ENCODE peak calls at places on chromosomes 13 and 19, in seven cellular contexts. One of them, this sample, is unnamed.

GRCh38 chr13:37700887-37701286 is 102.3 kb upstream of the POSTN start:
- DNase-seq in Peyer's patch: no peak
- DNase-seq in suprapubic skin: no peak
- DNase-seq in sigmoid colon: no peak
- DNase-seq in stomach: no peak
- DNase-seq in uterus: no peak
- DNase-seq in IMR-90: peak; percentile 11
- DNase-seq in this sample: no peak

GRCh38 chr19:49133621-49134454 is 14.5 kb downstream of the PPFIA3 start:
- DNase-seq in suprapubic skin: no peak
- DNase-seq in stomach: peak; percentile 90
- DNase-seq in uterus: peak; percentile 64
- DNase-seq in IMR-90: peak; percentile 70
- DNase-seq in sigmoid colon: peak; percentile 81
- DNase-seq in Peyer's patch: peak; percentile 88
- DNase-seq in this sample: peak; percentile 77

GRCh38 chr13:70732611-70733010 is 624.4 kb upstream of the KLHL1 start:
- DNase-seq in uterus: no peak
- DNase-seq in Peyer's patch: no peak
- DNase-seq in stomach: no peak
- DNase-seq in IMR-90: no peak
- DNase-seq in suprapubic skin: no peak
- DNase-seq in sigmoid colon: no peak
- DNase-seq in this sample: no peak

GRCh38 chr19:55091955-55092354 is 16.3 kb downstream of the EPS8L1 start:
- DNase-seq in IMR-90: no peak
- DNase-seq in suprapubic skin: peak; percentile 62
- DNase-seq in stomach: no peak
- DNase-seq in sigmoid colon: no peak
- DNase-seq in Peyer's patch: no peak
- DNase-seq in uterus: no peak
- DNase-seq in this sample: peak; percentile 60

GRCh38 chr19:24033962-24034342 is 53.0 kb upstream of the ZNF254 start:
- DNase-seq in stomach: peak; percentile 60
- DNase-seq in uterus: peak; percentile 19
- DNase-seq in suprapubic skin: peak; percentile 68
- DNase-seq in IMR-90: peak; percentile 71
- DNase-seq in Peyer's patch: peak; percentile 70
- DNase-seq in sigmoid colon: peak; percentile 75
- DNase-seq in this sample: peak; percentile 56

GRCh38 chr19:3606690-3607289 is at the start of gene TBXA2R:
- DNase-seq in uterus: peak; percentile 83
- DNase-seq in IMR-90: peak; percentile 43
- DNase-seq in Peyer's patch: peak; percentile 87
- DNase-seq in stomach: peak; percentile 64
- DNase-seq in sigmoid colon: peak; percentile 90
- DNase-seq in suprapubic skin: peak; percentile 84
- DNase-seq in this sample: peak; percentile 83

GRCh38 chr13:98144501-98145350 is 1.8 kb downstream of the FARP1 start:
- DNase-seq in IMR-90: peak; percentile 77
- DNase-seq in suprapubic skin: no peak
- DNase-seq in stomach: no peak
- DNase-seq in sigmoid colon: no peak
- DNase-seq in uterus: no peak
- DNase-seq in Peyer's patch: no peak
- DNase-seq in this sample: peak; percentile 30

GRCh38 chr19:23774156-23774971 is 15.7 kb upstream of the ZNF681 start:
- DNase-seq in suprapubic skin: no peak
- DNase-seq in Peyer's patch: no peak
- DNase-seq in uterus: no peak
- DNase-seq in stomach: no peak
- DNase-seq in IMR-90: no peak
- DNase-seq in sigmoid colon: no peak
- DNase-seq in this sample: no peak

GRCh38 chr19:35513975-35514809 is 743 bp upstream of the DMKN start:
- DNase-seq in IMR-90: no peak
- DNase-seq in suprapubic skin: no peak
- DNase-seq in uterus: no peak
- DNase-seq in Peyer's patch: no peak
- DNase-seq in stomach: no peak
- DNase-seq in sigmoid colon: no peak
- DNase-seq in this sample: no peak

GRCh38 chr13:48653074-48654054 is at the start of gene CYSLTR2:
- DNase-seq in uterus: no peak
- DNase-seq in suprapubic skin: no peak
- DNase-seq in Peyer's patch: no peak
- DNase-seq in IMR-90: peak; percentile 13
- DNase-seq in sigmoid colon: no peak
- DNase-seq in stomach: no peak
- DNase-seq in this sample: no peak

GRCh38 chr13:89827552-89827951 is 1519.9 kb upstream of the MIR17HG start:
- DNase-seq in uterus: no peak
- DNase-seq in IMR-90: no peak
- DNase-seq in Peyer's patch: no peak
- DNase-seq in sigmoid colon: no peak
- DNase-seq in stomach: no peak
- DNase-seq in suprapubic skin: no peak
- DNase-seq in this sample: no peak

GRCh38 chr19:6495947-6496346 is 6.2 kb downstream of the TUBB4A start:
- DNase-seq in IMR-90: no peak
- DNase-seq in sigmoid colon: no peak
- DNase-seq in suprapubic skin: no peak
- DNase-seq in uterus: no peak
- DNase-seq in Peyer's patch: no peak
- DNase-seq in stomach: no peak
- DNase-seq in this sample: no peak

GRCh38 chr19:16001481-16002312 is 52.9 kb downstream of the OR10H4 start:
- DNase-seq in stomach: no peak
- DNase-seq in IMR-90: peak; percentile 77
- DNase-seq in sigmoid colon: no peak
- DNase-seq in Peyer's patch: no peak
- DNase-seq in suprapubic skin: no peak
- DNase-seq in uterus: no peak
- DNase-seq in this sample: no peak

GRCh38 chr13:111385182-111385857 is 64.9 kb downstream of the TEX29 start:
- DNase-seq in suprapubic skin: no peak
- DNase-seq in sigmoid colon: no peak
- DNase-seq in stomach: peak; percentile 10
- DNase-seq in IMR-90: no peak
- DNase-seq in uterus: no peak
- DNase-seq in Peyer's patch: no peak
- DNase-seq in this sample: no peak

GRCh38 chr13:89214115-89214514 is 1542.9 kb downstream of the SLITRK5 start:
- DNase-seq in sigmoid colon: no peak
- DNase-seq in suprapubic skin: no peak
- DNase-seq in Peyer's patch: no peak
- DNase-seq in IMR-90: no peak
- DNase-seq in uterus: no peak
- DNase-seq in stomach: no peak
- DNase-seq in this sample: no peak

GRCh38 chr19:33809960-33810359 is 13.3 kb downstream of the KCTD15 start:
- DNase-seq in stomach: no peak
- DNase-seq in suprapubic skin: no peak
- DNase-seq in uterus: no peak
- DNase-seq in Peyer's patch: no peak
- DNase-seq in IMR-90: peak; percentile 36
- DNase-seq in sigmoid colon: no peak
- DNase-seq in this sample: peak; percentile 59

GRCh38 chr19:28169168-28169862 is 1043.6 kb downstream of the UQCRFS1 start:
- DNase-seq in suprapubic skin: no peak
- DNase-seq in IMR-90: no peak
- DNase-seq in sigmoid colon: no peak
- DNase-seq in stomach: no peak
- DNase-seq in Peyer's patch: no peak
- DNase-seq in uterus: no peak
- DNase-seq in this sample: no peak

GRCh38 chr19:28170066-28170465 is 1042.9 kb downstream of the UQCRFS1 start:
- DNase-seq in suprapubic skin: no peak
- DNase-seq in IMR-90: no peak
- DNase-seq in uterus: no peak
- DNase-seq in stomach: no peak
- DNase-seq in Peyer's patch: no peak
- DNase-seq in sigmoid colon: no peak
- DNase-seq in this sample: no peak

GRCh38 chr19:28164214-28164613 is 1048.7 kb downstream of the UQCRFS1 start:
- DNase-seq in IMR-90: no peak
- DNase-seq in sigmoid colon: no peak
- DNase-seq in suprapubic skin: no peak
- DNase-seq in uterus: no peak
- DNase-seq in stomach: no peak
- DNase-seq in Peyer's patch: no peak
- DNase-seq in this sample: no peak

GRCh38 chr19:28168557-28168956 is 1044.4 kb downstream of the UQCRFS1 start:
- DNase-seq in Peyer's patch: no peak
- DNase-seq in uterus: no peak
- DNase-seq in stomach: no peak
- DNase-seq in suprapubic skin: no peak
- DNase-seq in sigmoid colon: no peak
- DNase-seq in IMR-90: no peak
- DNase-seq in this sample: no peak

GRCh38 chr19:28166025-28166424 is 1046.9 kb downstream of the UQCRFS1 start:
- DNase-seq in stomach: no peak
- DNase-seq in IMR-90: no peak
- DNase-seq in sigmoid colon: no peak
- DNase-seq in suprapubic skin: no peak
- DNase-seq in Peyer's patch: no peak
- DNase-seq in uterus: no peak
- DNase-seq in this sample: no peak
- H3K27me3 ChIP-seq in stomach: no peaks in the 10 kb centered on the region
- H3K27me3 ChIP-seq in IMR-90: no peaks in the 10 kb centered on the region
- H3K27me3 ChIP-seq in sigmoid colon: peaks cover 3% of the 10 kb centered on the region
- H3K27me3 ChIP-seq in suprapubic skin: no peaks in the 10 kb centered on the region
- H3K27me3 ChIP-seq in Peyer's patch: no peaks in the 10 kb centered on the region
- H3K27me3 ChIP-seq in uterus: no peaks in the 10 kb centered on the region
- H3K27me3 ChIP-seq in this sample: no peaks in the 10 kb centered on the region

GRCh38 chr19:1131718-1132552 is 28.1 kb downstream of the GPX4 start:
- DNase-seq in IMR-90: peak; percentile 88
- DNase-seq in stomach: peak; percentile 92
- DNase-seq in Peyer's patch: peak; percentile 97
- DNase-seq in suprapubic skin: peak; percentile 95
- DNase-seq in sigmoid colon: peak; percentile 91
- DNase-seq in uterus: peak; percentile 79
- DNase-seq in this sample: peak; percentile 91
- H3K4me3 ChIP-seq in IMR-90: peak overlapping the region; percentile 61
- H3K4me3 ChIP-seq in stomach: peak overlapping the region; percentile 56
- H3K4me3 ChIP-seq in Peyer's patch: peak overlapping the region; percentile 56
- H3K4me3 ChIP-seq in suprapubic skin: peak overlapping the region; percentile 63
- H3K4me3 ChIP-seq in sigmoid colon: peak overlapping the region; percentile 55
- H3K4me3 ChIP-seq in uterus: peak overlapping the region; percentile 57
- H3K4me3 ChIP-seq in this sample: peak overlapping the region; percentile 79

GRCh38 chr13:44917589-44918322 is 71.5 kb downstream of the NUFIP1 start:
- DNase-seq in uterus: peak; percentile 98
- DNase-seq in stomach: peak; percentile 97
- DNase-seq in sigmoid colon: peak; percentile 98
- DNase-seq in suprapubic skin: peak; percentile 98
- DNase-seq in Peyer's patch: peak; percentile 99
- DNase-seq in IMR-90: peak; percentile 97
- DNase-seq in this sample: peak; percentile 97
- TF ChIP-seq POLR2A in uterus: peak; percentile 78
- TF ChIP-seq POLR2A in stomach: no peak
- TF ChIP-seq POLR2A in sigmoid colon: peak; percentile 66
- TF ChIP-seq POLR2A in suprapubic skin: no peak
- TF ChIP-seq POLR2A in Peyer's patch: peak; percentile 36
- TF ChIP-seq POLR2A in IMR-90: no peak
- TF ChIP-seq POLR2A in this sample: no peak

GRCh38 chr19:53960187-53960586 is 2.5 kb upstream of the CACNG8 start:
- DNase-seq in suprapubic skin: no peak
- DNase-seq in uterus: no peak
- DNase-seq in sigmoid colon: no peak
- DNase-seq in stomach: no peak
- DNase-seq in Peyer's patch: no peak
- DNase-seq in IMR-90: no peak
- DNase-seq in this sample: no peak
- H3K27me3 ChIP-seq in suprapubic skin: peaks cover 98% of the 10 kb centered on the region
- H3K27me3 ChIP-seq in uterus: peaks cover 5% of the 10 kb centered on the region
- H3K27me3 ChIP-seq in sigmoid colon: peaks cover 95% of the 10 kb centered on the region
- H3K27me3 ChIP-seq in stomach: peaks cover 25% of the 10 kb centered on the region
- H3K27me3 ChIP-seq in Peyer's patch: peaks cover 32% of the 10 kb centered on the region
- H3K27me3 ChIP-seq in IMR-90: peaks cover 67% of the 10 kb centered on the region
- H3K27me3 ChIP-seq in this sample: peaks cover 64% of the 10 kb centered on the region

GRCh38 chr19:46412034-46412982 is 1.1 kb downstream of the CCDC8 start:
- DNase-seq in stomach: no peak
- DNase-seq in IMR-90: no peak
- DNase-seq in sigmoid colon: no peak
- DNase-seq in suprapubic skin: no peak
- DNase-seq in Peyer's patch: no peak
- DNase-seq in uterus: no peak
- DNase-seq in this sample: no peak

GRCh38 chr19:46412983-46413261 is 442 bp downstream of the CCDC8 start:
- DNase-seq in uterus: no peak
- DNase-seq in IMR-90: no peak
- DNase-seq in stomach: no peak
- DNase-seq in suprapubic skin: no peak
- DNase-seq in sigmoid colon: no peak
- DNase-seq in Peyer's patch: no peak
- DNase-seq in this sample: no peak

GRCh38 chr19:46411088-46412033 is 2.0 kb downstream of the CCDC8 start:
- DNase-seq in IMR-90: no peak
- DNase-seq in sigmoid colon: no peak
- DNase-seq in suprapubic skin: no peak
- DNase-seq in stomach: no peak
- DNase-seq in Peyer's patch: no peak
- DNase-seq in uterus: no peak
- DNase-seq in this sample: no peak

GRCh38 chr19:46416077-46416709 is 2.8 kb upstream of the CCDC8 start:
- DNase-seq in suprapubic skin: peak; percentile 77
- DNase-seq in stomach: peak; percentile 63
- DNase-seq in Peyer's patch: peak; percentile 73
- DNase-seq in sigmoid colon: peak; percentile 91
- DNase-seq in IMR-90: peak; percentile 75
- DNase-seq in uterus: peak; percentile 90
- DNase-seq in this sample: peak; percentile 94

DNA sequence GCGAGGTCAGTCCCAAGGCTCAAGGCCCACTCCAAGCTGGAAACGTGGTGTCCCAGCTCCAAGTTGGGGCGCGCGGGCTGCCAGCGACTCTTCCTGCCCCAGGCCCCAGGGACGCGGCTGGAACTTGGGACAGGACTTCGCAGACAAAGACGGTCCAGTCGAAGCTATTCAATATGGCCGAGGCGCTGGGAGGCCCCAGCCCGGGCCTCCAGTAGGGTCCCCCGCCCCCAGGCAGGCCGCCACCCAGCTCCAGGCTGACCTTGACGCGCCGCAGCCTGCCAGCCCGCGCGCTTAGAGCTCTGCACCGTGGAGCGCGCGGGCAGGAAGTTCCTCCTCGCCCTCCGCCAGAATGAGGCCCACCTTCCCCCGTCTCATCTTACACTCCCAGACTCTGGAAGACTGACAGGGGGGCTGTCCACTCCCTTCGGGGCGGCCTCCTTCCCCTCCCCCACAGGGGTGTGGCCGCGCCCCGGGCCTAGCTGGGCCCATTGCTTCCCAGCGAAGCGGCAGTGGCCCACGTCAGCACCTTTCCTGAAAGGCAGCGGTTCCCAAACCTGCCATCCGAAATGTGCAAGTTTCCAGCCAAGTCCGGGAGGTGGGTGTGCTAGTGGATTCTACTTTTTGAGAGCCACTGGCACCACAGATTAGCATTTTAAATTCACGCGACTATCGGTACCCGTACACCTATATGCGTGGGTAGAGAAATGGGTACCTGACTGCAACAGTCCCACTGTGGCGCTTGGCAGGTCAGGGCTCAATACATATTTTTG is at the start of gene CCDC8:
- DNase-seq in sigmoid colon: peak; percentile 95
- DNase-seq in stomach: no peak
- DNase-seq in Peyer's patch: no peak
- DNase-seq in IMR-90: peak; percentile 92
- DNase-seq in suprapubic skin: peak; percentile 64
- DNase-seq in uterus: peak; percentile 95
- DNase-seq in this sample: peak; percentile 90
- H3K4me3 ChIP-seq in sigmoid colon: peak within 1 kb of the TSS; percentile 38
- H3K4me3 ChIP-seq in stomach: peak within 1 kb of the TSS; percentile 35
- H3K4me3 ChIP-seq in Peyer's patch: peak within 1 kb of the TSS; percentile 18
- H3K4me3 ChIP-seq in IMR-90: peak within 1 kb of the TSS; percentile 57
- H3K4me3 ChIP-seq in suprapubic skin: peak within 1 kb of the TSS; percentile 47
- H3K4me3 ChIP-seq in uterus: peak within 1 kb of the TSS; percentile 47
- H3K4me3 ChIP-seq in this sample: peak within 1 kb of the TSS; percentile 60

This sample was measured in heart left ventricle.